ENCODE peak calls at places on chromosomes 3 and 15, in ten cellular contexts. K, Q, B, T, S, M, N, U, V and I are unnamed samples. For H3K9me3, the result is how much of the 10 kb centered on the place peaks cover.

GRCh38 chr3:57151021-57151449 is 14.1 kb downstream of the IL17RD start:
- DNase-seq in K (no peak), B (peak), N (no peak), V (peak), M (peak), S (no peak), Q (no peak), U (no peak), T (peak), I (no peak)

GRCh38 chr3:159914421-159914820 is 74.2 kb upstream of the IL12A start:
- DNase-seq in Q (no peak), M (peak), N (no peak), V (no peak), K (no peak), T (peak), B (no peak), S (no peak), U (no peak), I (no peak)

GRCh38 chr3:140706360-140706759 is 28.5 kb downstream of the TRIM42 start:
- DNase-seq in T (no peak), Q (no peak), K (no peak), S (no peak), B (no peak), V (no peak), M (no peak), N (no peak), U (no peak), I (no peak)

GRCh38 chr3:43856761-43857160 is 166.0 kb downstream of the ABHD5 start:
- DNase-seq in V (no peak), B (no peak), M (no peak), K (no peak), S (no peak), T (no peak), Q (no peak), U (no peak), N (no peak), I (no peak)

GRCh38 chr3:72470899-72471298 is 377.3 kb downstream of the SHQ1 start:
- DNase-seq in N (no peak), M (no peak), V (no peak), S (no peak), B (no peak), T (no peak), U (no peak), K (no peak), Q (no peak), I (no peak)

GRCh38 chr3:46835486-46835885 is 27.8 kb downstream of the MYL3 start:
- DNase-seq in Q (no peak), V (no peak), U (no peak), B (no peak), T (no peak), S (no peak), K (no peak), N (no peak), M (no peak), I (no peak)

GRCh38 chr3:14369675-14370669 is 32.4 kb upstream of the SLC6A6 start:
- DNase-seq in V (no peak), Q (peak), T (no peak), K (peak), U (no peak), N (peak), S (no peak), M (no peak), B (peak), I (no peak)

GRCh38 chr3:148718982-148719862 is 21.5 kb downstream of the AGTR1 start:
- DNase-seq in S (no peak), K (peak), B (no peak), V (no peak), M (no peak), N (no peak), U (no peak), Q (no peak), T (peak), I (no peak)

GRCh38 chr3:46471371-46471914 is 6.7 kb upstream of the LTF start:
- DNase-seq in S (no peak), K (no peak), V (no peak), B (no peak), U (no peak), N (no peak), T (no peak), Q (no peak), M (no peak), I (no peak)

GRCh38 chr15:56028430-56028829 is 35.0 kb upstream of the NEDD4 start:
- DNase-seq in S (no peak), B (peak), T (no peak), M (no peak), K (no peak), Q (no peak), V (no peak), U (no peak), N (no peak), I (no peak)

GRCh38 chr3:181906338-181906737 is 194.6 kb downstream of the SOX2 start:
- DNase-seq in K (no peak), U (no peak), T (no peak), V (no peak), N (no peak), Q (no peak), B (no peak), S (no peak), M (no peak), I (no peak)

GRCh38 chr3:117790256-117790987 is 1080.8 kb downstream of the TUSC7 start:
- DNase-seq in B (no peak), M (peak), T (peak), V (no peak), K (no peak), Q (no peak), U (no peak), S (no peak), N (no peak), I (no peak)

GRCh38 chr15:84976746-84977345 is 4.8 kb upstream of the PDE8A start:
- DNase-seq in N (no peak), K (no peak), B (no peak), V (no peak), U (no peak), M (no peak), Q (no peak), T (no peak), S (no peak), I (no peak)

GRCh38 chr15:82850242-82850591 is 40.8 kb downstream of the WHAMM start:
- DNase-seq in S (no peak), B (peak), M (no peak), U (no peak), K (no peak), T (peak), Q (no peak), N (no peak), V (peak), I (no peak)

GRCh38 chr15:88912500-88912921 is 668 bp downstream of the MFGE8 start:
- DNase-seq in Q (no peak), V (peak), K (no peak), N (no peak), S (no peak), M (no peak), B (peak), T (no peak), U (no peak), I (no peak)

GRCh38 chr3:182683335-182684257 is 109.7 kb upstream of the ATP11B start:
- DNase-seq in Q (peak), K (peak), M (peak), U (no peak), S (peak), V (peak), N (peak), T (peak), B (peak), I (peak)

GRCh38 chr3:77326586-77326985 is 286.7 kb downstream of the ROBO2 start:
- DNase-seq in B (no peak), U (no peak), T (no peak), N (no peak), Q (no peak), V (no peak), S (no peak), K (no peak), M (no peak), I (no peak)

GRCh38 chr15:74252291-74253080 is 16.4 kb downstream of the CCDC33 start:
- DNase-seq in V (no peak), M (peak), Q (no peak), K (no peak), B (peak), S (no peak), U (no peak), N (no peak), T (peak), I (no peak)

GRCh38 chr3:195697582-195698324 is 23.0 kb upstream of the MUC20 start:
- DNase-seq in Q (no peak), U (no peak), N (no peak), K (no peak), S (no peak), B (peak), M (peak), T (peak), V (no peak), I (peak)

GRCh38 chr3:192409838-192410683 is 317.3 kb downstream of the FGF12 start:
- DNase-seq in Q (no peak), U (peak), B (no peak), V (no peak), T (no peak), N (no peak), S (no peak), K (no peak), M (peak), I (no peak)

GRCh38 chr3:179526989-179527391 is 35.7 kb upstream of the ACTL6A start:
- DNase-seq in Q (no peak), V (peak), T (peak), B (peak), S (no peak), U (no peak), N (peak), K (no peak), M (peak), I (peak)

GRCh38 chr3:141487419-141488345 is 855 bp downstream of the RASA2 start:
- DNase-seq in B (peak), N (peak), S (peak), T (peak), Q (peak), U (peak), K (peak), V (peak), M (peak), I (no peak)

GRCh38 chr3:52792961-52793695 is 1.5 kb upstream of the ITIH3 start:
- DNase-seq in T (no peak), M (no peak), S (no peak), N (no peak), B (no peak), U (no peak), V (no peak), Q (no peak), K (no peak), I (no peak)

GRCh38 chr3:53850895-53851294 is 4.5 kb downstream of the IL17RB start:
- DNase-seq in K (no peak), M (peak), T (peak), S (no peak), N (no peak), V (no peak), Q (no peak), B (no peak), U (no peak), I (peak)

DNA sequence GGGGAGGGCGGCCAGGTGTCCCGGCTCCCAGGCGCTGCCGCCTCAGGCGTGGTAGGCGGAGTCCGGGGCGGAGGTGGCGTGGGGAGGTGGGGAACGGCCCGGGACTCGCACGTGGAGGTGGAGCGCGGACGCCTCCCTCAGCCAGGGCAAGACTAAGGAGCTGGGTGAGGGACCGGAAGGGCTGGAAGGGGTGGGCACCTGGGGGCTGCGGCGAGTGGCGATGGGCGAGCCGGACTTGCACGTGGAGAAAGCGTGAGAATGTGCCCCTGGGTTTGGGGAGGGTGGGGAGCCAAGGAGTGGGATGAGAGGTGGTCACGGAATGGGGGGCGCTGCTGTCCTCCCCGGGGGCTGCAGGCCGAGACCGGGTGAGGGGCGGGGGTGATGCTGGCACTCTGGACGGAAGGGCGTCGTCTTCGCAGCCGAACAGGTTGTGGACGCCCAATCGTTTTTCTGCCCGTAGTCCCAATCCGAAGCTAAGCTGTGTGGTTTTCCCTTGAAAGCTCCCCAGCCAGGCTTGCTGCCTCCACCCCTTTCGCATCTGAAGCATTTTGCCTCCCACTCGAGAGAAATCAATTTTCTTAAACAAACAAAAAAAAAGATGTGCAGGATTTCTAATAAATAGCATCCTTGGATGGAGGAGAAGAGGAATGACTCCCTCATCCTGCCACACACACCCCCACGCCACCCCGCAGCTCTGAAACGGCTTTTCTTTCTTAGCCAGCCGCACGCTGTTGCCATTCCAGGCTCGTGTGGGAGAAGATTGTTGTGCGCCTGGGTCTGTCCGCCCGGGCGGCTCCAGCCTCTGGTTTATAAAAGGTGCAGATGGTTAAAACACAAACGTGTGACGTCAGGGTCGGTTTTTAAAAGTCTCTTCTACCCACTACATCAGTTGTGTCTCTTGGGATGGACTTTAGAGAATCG is 62.5 kb upstream of the ANKRD28 start:
- DNase-seq in Q (peak), N (peak), B (peak), S (no peak), M (peak), T (peak), U (peak), V (peak), K (peak), I (peak)
- TF ChIP-seq CTCF in Q (no peak), N (no peak), B (no peak), S (no peak), M (no peak), T (no peak), U (no peak), V (no peak), K (no peak), I (no peak)

DNA sequence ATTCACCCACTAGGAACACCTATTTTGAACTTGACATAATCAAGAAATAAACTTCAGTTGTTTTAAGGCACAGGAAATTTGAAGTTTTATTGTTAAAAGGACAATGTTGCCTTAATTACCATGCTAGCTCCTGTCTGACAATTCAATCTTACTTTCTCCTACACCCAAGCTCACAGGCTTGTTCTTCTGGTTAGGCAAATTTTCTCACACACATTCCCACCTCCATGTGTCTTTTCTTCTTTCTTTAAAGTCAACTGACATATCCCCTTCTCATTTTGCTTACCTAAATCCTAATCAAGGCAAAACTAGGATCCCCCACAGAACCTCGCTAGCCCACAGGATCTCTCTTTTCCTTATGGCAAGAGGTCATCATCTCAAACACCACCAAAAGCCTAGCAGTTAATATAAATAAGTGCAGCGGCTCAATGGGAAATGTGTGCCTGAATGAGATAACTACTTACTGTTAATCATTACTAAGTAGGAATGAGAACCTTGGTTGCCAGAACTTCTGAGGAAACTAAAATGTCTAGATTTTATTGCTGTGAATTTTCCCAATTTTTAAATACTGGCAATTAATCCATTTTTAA is 189.3 kb downstream of the PLCH1 start:
- DNase-seq in T (no peak), S (no peak), M (no peak), N (no peak), Q (no peak), U (no peak), K (no peak), V (no peak), B (no peak), I (no peak)
- H3K4me3 ChIP-seq in T (no peak), S (no peak), M (no peak), N (no peak), Q (no peak), U (no peak), K (no peak), V (no peak), B (no peak), I (no peak)

GRCh38 chr3:49416867-49417266 is 4.6 kb downstream of the TCTA start:
- DNase-seq in V (no peak), Q (no peak), T (no peak), N (no peak), M (no peak), U (peak), K (no peak), B (no peak), S (no peak), I (no peak)
- H3K9me3 ChIP-seq in V (under half), Q (under half), T (under half), N (under half), M (under half), U (under half), K (under half), B (under half), S (under half), I (under half)

DNA sequence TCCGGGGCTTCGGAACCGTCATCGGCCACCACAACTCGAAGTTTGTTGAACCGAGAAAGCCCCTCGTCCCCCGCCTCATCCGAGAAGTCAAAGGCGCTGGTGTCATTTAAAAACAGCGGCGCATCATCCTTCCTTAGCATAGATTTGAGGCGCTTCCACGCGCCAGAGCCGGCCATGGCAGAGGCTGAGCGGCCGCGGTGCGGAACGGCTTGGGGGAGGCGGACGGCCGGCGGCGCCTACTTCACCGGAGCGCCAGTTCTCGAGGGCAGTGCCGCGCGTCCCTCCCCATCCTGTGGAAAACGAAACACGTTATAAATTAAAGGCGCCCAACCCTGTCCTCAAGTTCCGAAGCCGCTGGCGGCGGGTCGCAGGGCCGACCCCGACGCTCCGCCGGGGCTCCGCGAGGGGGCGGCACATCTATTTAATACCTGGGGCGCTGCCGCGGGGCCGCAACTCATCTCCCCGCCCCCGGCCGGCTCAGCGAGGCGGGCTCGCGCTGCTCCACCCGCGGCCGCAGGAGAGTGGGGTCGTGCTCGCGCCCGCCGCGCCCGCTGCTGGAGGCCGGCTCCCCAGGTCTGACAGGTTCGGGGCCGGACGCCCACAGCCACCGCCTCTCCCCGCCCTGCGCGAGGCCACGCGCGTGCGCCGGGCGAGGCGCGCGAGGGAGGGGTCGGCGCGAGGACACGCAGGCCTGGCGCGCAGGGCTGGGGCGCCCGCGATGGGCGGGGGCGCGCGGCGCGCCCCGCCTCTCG is at the start of gene SLC30A4:
- DNase-seq in K (no peak), N (peak), B (peak), S (no peak), V (peak), Q (peak), U (peak), M (peak), T (peak), I (no peak)
- TF ChIP-seq CTCF in K (no peak), N (peak), B (peak), S (no peak), V (peak), Q (no peak), U (peak), M (peak), T (peak), I (peak)

GRCh38 chr15:51924146-51925068 is 47.2 kb downstream of the LEO1 start:
- DNase-seq in N (no peak), V (no peak), B (no peak), S (no peak), T (no peak), K (no peak), M (no peak), U (no peak), Q (no peak), I (no peak)
- H3K4me3 ChIP-seq in N (no peak), V (no peak), B (no peak), S (no peak), T (no peak), K (no peak), M (no peak), U (no peak), Q (no peak), I (no peak)

GRCh38 chr15:99073008-99073714 is 31.7 kb upstream of the SYNM start:
- DNase-seq in V (no peak), Q (no peak), B (no peak), S (peak), U (no peak), T (peak), K (no peak), N (no peak), M (no peak), I (no peak)
- H3K9me3 ChIP-seq in V (under half), Q (under half), B (under half), S (under half), U (under half), T (under half), K (under half), N (under half), M (under half), I (under half)

DNA sequence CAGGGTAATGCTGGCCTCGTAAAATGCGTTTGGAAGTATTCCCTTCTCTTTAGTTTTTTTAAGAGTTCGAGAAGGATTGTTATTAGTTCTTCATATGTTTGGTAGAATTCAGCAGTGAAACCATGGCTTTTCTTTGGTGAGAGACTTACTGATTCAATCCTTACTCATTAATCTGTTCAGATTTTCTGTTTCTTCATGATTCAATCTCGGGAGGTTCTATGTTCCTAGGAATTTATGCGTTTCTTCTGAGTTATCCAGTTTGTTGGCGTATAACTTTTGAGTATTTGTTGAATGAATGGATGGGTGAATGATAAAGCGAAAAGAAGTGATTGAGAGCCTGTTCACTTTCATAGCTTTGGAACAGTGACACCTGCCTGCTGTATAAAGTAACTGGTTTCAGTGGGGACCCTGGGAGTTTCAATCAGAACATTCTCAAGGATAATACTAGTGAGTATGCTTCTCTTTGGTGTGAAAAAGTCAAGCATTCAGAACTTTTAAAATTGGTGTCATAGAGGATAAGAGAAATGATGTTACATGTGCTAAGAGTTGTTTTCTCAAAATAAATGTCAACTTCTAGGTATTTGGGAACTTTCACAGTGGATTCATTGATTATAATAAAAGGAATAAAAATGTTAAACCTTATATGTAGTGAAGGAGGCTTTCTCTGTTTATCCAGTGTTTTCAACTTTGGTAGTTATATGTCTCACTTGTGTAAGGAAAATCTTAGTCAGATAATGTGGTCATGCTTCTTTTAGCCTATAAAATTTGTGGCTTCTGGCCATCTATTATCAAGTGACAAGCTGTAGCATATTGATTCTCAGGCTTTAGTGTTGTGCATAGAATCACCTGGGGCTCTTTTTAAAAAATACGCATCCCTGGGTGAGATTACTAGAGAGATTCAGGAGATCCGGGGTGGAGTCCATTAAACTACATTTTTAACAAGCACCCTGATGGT is 11.7 kb downstream of the LRCH3 start:
- DNase-seq in U (no peak), B (no peak), N (no peak), V (no peak), K (no peak), M (no peak), T (no peak), S (no peak), Q (no peak), I (no peak)
- TF ChIP-seq CTCF in U (no peak), B (peak), N (no peak), V (no peak), K (peak), M (peak), T (peak), S (peak), Q (peak), I (peak)